ENCODE peak calls at places on chromosomes 3 and 15, in four cellular contexts. One of them, this sample, is unnamed.

GRCh38 chr3:194293546-194294198 is 57.5 kb downstream of the CPN2 start:
- DNase-seq in frontal cortex: no peak
- DNase-seq in WTC11: no peak
- DNase-seq in WERI-Rb-1: no peak
- DNase-seq in this sample: no peak

GRCh38 chr15:91468861-91469260 is 368.8 kb downstream of the SV2B start:
- DNase-seq in frontal cortex: no peak
- DNase-seq in WERI-Rb-1: no peak
- DNase-seq in WTC11: no peak
- DNase-seq in this sample: no peak

GRCh38 chr3:171939578-171939977 is 96.4 kb downstream of the TMEM212 start:
- DNase-seq in WERI-Rb-1: no peak
- DNase-seq in WTC11: no peak
- DNase-seq in frontal cortex: no peak
- DNase-seq in this sample: no peak

GRCh38 chr15:52790941-52791751 is 1.0 kb upstream of the ONECUT1 start:
- DNase-seq in WTC11: peak
- DNase-seq in WERI-Rb-1: no peak
- DNase-seq in frontal cortex: peak
- DNase-seq in this sample: no peak

GRCh38 chr3:46935168-46935858 is 41.2 kb downstream of the CCDC12 start:
- DNase-seq in WTC11: peak
- DNase-seq in frontal cortex: no peak
- DNase-seq in WERI-Rb-1: peak
- DNase-seq in this sample: no peak

GRCh38 chr15:63709365-63709764 is 112.2 kb downstream of the FBXL22 start:
- DNase-seq in WERI-Rb-1: no peak
- DNase-seq in WTC11: no peak
- DNase-seq in frontal cortex: no peak
- DNase-seq in this sample: no peak

GRCh38 chr3:35079403-35079802 is 559.9 kb upstream of the ARPP21 start:
- DNase-seq in WERI-Rb-1: no peak
- DNase-seq in frontal cortex: no peak
- DNase-seq in WTC11: no peak
- DNase-seq in this sample: no peak

GRCh38 chr15:75143738-75144334 is 57.8 kb upstream of the C15orf39 start:
- DNase-seq in frontal cortex: no peak
- DNase-seq in WERI-Rb-1: no peak
- DNase-seq in WTC11: no peak
- DNase-seq in this sample: no peak

GRCh38 chr15:43958894-43959330 is 132.1 kb downstream of the WDR76 start:
- DNase-seq in WERI-Rb-1: no peak
- DNase-seq in frontal cortex: no peak
- DNase-seq in WTC11: no peak
- DNase-seq in this sample: no peak

GRCh38 chr3:53196575-53197407 is 35.8 kb downstream of the PRKCD start:
- DNase-seq in WERI-Rb-1: peak
- DNase-seq in frontal cortex: no peak
- DNase-seq in WTC11: peak
- DNase-seq in this sample: no peak

GRCh38 chr15:72749700-72750099 is 33.9 kb downstream of the ADPGK start:
- DNase-seq in frontal cortex: no peak
- DNase-seq in WTC11: no peak
- DNase-seq in WERI-Rb-1: no peak
- DNase-seq in this sample: no peak

GRCh38 chr3:2656806-2657205 is 453.4 kb downstream of the IL5RA start:
- DNase-seq in WERI-Rb-1: no peak
- DNase-seq in WTC11: no peak
- DNase-seq in frontal cortex: no peak
- DNase-seq in this sample: no peak

GRCh38 chr3:175346573-175347356 is 487.6 kb downstream of the NAALADL2 start:
- DNase-seq in WTC11: no peak
- DNase-seq in frontal cortex: no peak
- DNase-seq in WERI-Rb-1: no peak
- DNase-seq in this sample: no peak

GRCh38 chr3:12405432-12406272 is 78.6 kb upstream of the TSEN2 start:
- DNase-seq in WERI-Rb-1: no peak
- DNase-seq in frontal cortex: no peak
- DNase-seq in WTC11: no peak
- DNase-seq in this sample: no peak

GRCh38 chr3:3776607-3777006 is 22.6 kb upstream of the LRRN1 start:
- DNase-seq in WTC11: no peak
- DNase-seq in WERI-Rb-1: no peak
- DNase-seq in frontal cortex: no peak
- DNase-seq in this sample: no peak

GRCh38 chr15:44593042-44593736 is 56.2 kb downstream of the EIF3J start:
- DNase-seq in frontal cortex: no peak
- DNase-seq in WERI-Rb-1: no peak
- DNase-seq in WTC11: no peak
- DNase-seq in this sample: no peak

GRCh38 chr3:66582721-66583141 is 81.9 kb upstream of the LRIG1 start:
- DNase-seq in WTC11: no peak
- DNase-seq in frontal cortex: no peak
- DNase-seq in WERI-Rb-1: peak
- DNase-seq in this sample: peak

GRCh38 chr15:63715818-63716217 is 117.9 kb downstream of the HERC1 start:
- DNase-seq in WTC11: no peak
- DNase-seq in WERI-Rb-1: no peak
- DNase-seq in frontal cortex: no peak
- DNase-seq in this sample: no peak

GRCh38 chr3:150545419-150546225 is 674 bp downstream of the SERP1 start:
- DNase-seq in frontal cortex: no peak
- DNase-seq in WERI-Rb-1: no peak
- DNase-seq in WTC11: no peak
- DNase-seq in this sample: peak

GRCh38 chr15:71048913-71049675 is 66.2 kb upstream of the THSD4 start:
- DNase-seq in frontal cortex: no peak
- DNase-seq in WERI-Rb-1: no peak
- DNase-seq in WTC11: no peak
- DNase-seq in this sample: no peak

GRCh38 chr3:42336103-42336502 is 70.1 kb upstream of the CCK start:
- DNase-seq in frontal cortex: no peak
- DNase-seq in WTC11: no peak
- DNase-seq in WERI-Rb-1: no peak
- DNase-seq in this sample: no peak

GRCh38 chr3:141878812-141879211 is 2.4 kb downstream of the ATP1B3 start:
- DNase-seq in WERI-Rb-1: no peak
- DNase-seq in frontal cortex: no peak
- DNase-seq in WTC11: no peak
- DNase-seq in this sample: no peak

GRCh38 chr3:189641776-189642175 is 10.6 kb downstream of the TP63 start:
- DNase-seq in WTC11: no peak
- DNase-seq in frontal cortex: no peak
- DNase-seq in WERI-Rb-1: no peak
- DNase-seq in this sample: no peak

GRCh38 chr3:149120051-149120972 is 9.1 kb upstream of the HPS3 start:
- DNase-seq in WTC11: no peak
- DNase-seq in frontal cortex: peak
- DNase-seq in WERI-Rb-1: no peak
- DNase-seq in this sample: no peak

GRCh38 chr3:77236118-77236517 is 196.2 kb downstream of the ROBO2 start:
- DNase-seq in WTC11: no peak
- DNase-seq in frontal cortex: no peak
- DNase-seq in WERI-Rb-1: no peak
- DNase-seq in this sample: no peak

GRCh38 chr15:52294881-52295420 is 653 bp downstream of the MYO5C start:
- DNase-seq in frontal cortex: no peak
- DNase-seq in WERI-Rb-1: no peak
- DNase-seq in WTC11: no peak
- DNase-seq in this sample: no peak

GRCh38 chr15:63367390-63367789 is 14.3 kb downstream of the CA12 start:
- DNase-seq in frontal cortex: no peak
- DNase-seq in WTC11: no peak
- DNase-seq in WERI-Rb-1: no peak
- DNase-seq in this sample: no peak

GRCh38 chr3:8509961-8510360 is 8.3 kb downstream of the LMCD1 start:
- DNase-seq in WERI-Rb-1: no peak
- DNase-seq in WTC11: no peak
- DNase-seq in frontal cortex: no peak
- DNase-seq in this sample: no peak

GRCh38 chr3:58418227-58418626 is 15.4 kb downstream of the PDHB start:
- DNase-seq in WTC11: no peak
- DNase-seq in frontal cortex: no peak
- DNase-seq in WERI-Rb-1: no peak
- DNase-seq in this sample: no peak

GRCh38 chr3:152717252-152717651 is 117.7 kb upstream of the P2RY1 start:
- DNase-seq in frontal cortex: no peak
- DNase-seq in WTC11: no peak
- DNase-seq in WERI-Rb-1: no peak
- DNase-seq in this sample: no peak

GRCh38 chr3:164416491-164417222 is 661.6 kb downstream of the SI start:
- DNase-seq in frontal cortex: no peak
- DNase-seq in WTC11: no peak
- DNase-seq in WERI-Rb-1: no peak
- DNase-seq in this sample: no peak

GRCh38 chr3:152298393-152299242 is 29.9 kb downstream of the MBNL1 start:
- DNase-seq in WTC11: no peak
- DNase-seq in frontal cortex: no peak
- DNase-seq in WERI-Rb-1: no peak
- DNase-seq in this sample: peak

GRCh38 chr3:15805756-15806266 is 8.0 kb upstream of the ANKRD28 start:
- DNase-seq in WERI-Rb-1: no peak
- DNase-seq in frontal cortex: no peak
- DNase-seq in WTC11: no peak
- DNase-seq in this sample: no peak

GRCh38 chr15:63189955-63190691 is 717 bp downstream of the RAB8B start:
- DNase-seq in frontal cortex: no peak
- DNase-seq in WERI-Rb-1: no peak
- DNase-seq in WTC11: no peak
- DNase-seq in this sample: no peak

GRCh38 chr3:188926741-188927650 is 244.8 kb upstream of the TPRG1 start:
- DNase-seq in WTC11: no peak
- DNase-seq in frontal cortex: no peak
- DNase-seq in WERI-Rb-1: no peak
- DNase-seq in this sample: no peak

GRCh38 chr3:153166206-153166605 is 4.2 kb downstream of the RAP2B start:
- DNase-seq in WTC11: no peak
- DNase-seq in WERI-Rb-1: no peak
- DNase-seq in frontal cortex: no peak
- DNase-seq in this sample: no peak

GRCh38 chr3:93867425-93867824 is 106.3 kb downstream of the PROS1 start:
- DNase-seq in WTC11: no peak
- DNase-seq in frontal cortex: no peak
- DNase-seq in WERI-Rb-1: no peak
- DNase-seq in this sample: no peak